ENCODE peak calls at places on chromosome 19, in seven cellular contexts. P is naive thymus-derived CD4-positive, alpha-beta T cell; S is right cardiac atrium; N is heart left ventricle; Q is neural progenitor cell; V is adrenal gland; W is PC-9. K is an unnamed sample. For H3K9me3, the result is how much of the 10 kb centered on the place peaks cover.

GRCh38 chr19:2603320-2603719 is 99.2 kb downstream of the GNG7 start:
- DNase-seq in P (no peak), S (peak), N (no peak), Q (peak), V (no peak), W (no peak), K (no peak)

GRCh38 chr19:7366701-7367420 is 18.1 kb downstream of the ARHGEF18 start:
- DNase-seq in P (no peak), S (no peak), N (no peak), Q (peak), V (no peak), W (no peak), K (no peak)

GRCh38 chr19:46182476-46182875 is 34.4 kb downstream of the IGFL2 start:
- DNase-seq in P (no peak), S (no peak), N (no peak), Q (no peak), V (no peak), W (no peak), K (no peak)

GRCh38 chr19:17405250-17406038 is at the start of gene BST2:
- DNase-seq in P (no peak), S (peak), N (peak), Q (peak), V (peak), W (peak), K (peak)

GRCh38 chr19:47036233-47036651 is 12.2 kb downstream of the TMEM160 start:
- DNase-seq in P (no peak), S (peak), N (no peak), Q (peak), V (no peak), W (no peak), K (no peak)

GRCh38 chr19:14432817-14433453 is at the start of gene PKN1:
- DNase-seq in P (no peak), S (peak), N (peak), Q (peak), V (no peak), W (peak), K (peak)

GRCh38 chr19:7908078-7908699 is 4.5 kb downstream of the MAP2K7 start:
- DNase-seq in P (no peak), S (peak), N (no peak), Q (no peak), V (peak), W (no peak), K (no peak)

GRCh38 chr19:51368366-51369282 is at the start of gene CLDND2:
- DNase-seq in P (no peak), S (peak), N (no peak), Q (no peak), V (no peak), W (no peak), K (no peak)

GRCh38 chr19:49831592-49831991 is 13.5 kb downstream of the MED25 start:
- DNase-seq in P (no peak), S (no peak), N (no peak), Q (no peak), V (no peak), W (no peak), K (no peak)

GRCh38 chr19:46605356-46605821 is 4.3 kb downstream of the CALM3 start:
- DNase-seq in P (no peak), S (no peak), N (no peak), Q (no peak), V (peak), W (no peak), K (no peak)

GRCh38 chr19:42323473-42323851 is 2.0 kb upstream of the MEGF8 start:
- DNase-seq in P (no peak), S (peak), N (no peak), Q (peak), V (no peak), W (no peak), K (no peak)

GRCh38 chr19:58407658-58408151 is 744 bp upstream of the ZNF584 start:
- DNase-seq in P (no peak), S (no peak), N (no peak), Q (peak), V (peak), W (no peak), K (no peak)

GRCh38 chr19:38808741-38809140 is 4.0 kb downstream of the LGALS4 start:
- DNase-seq in P (no peak), S (no peak), N (no peak), Q (no peak), V (no peak), W (no peak), K (no peak)

GRCh38 chr19:47107201-47107952 is 6.2 kb downstream of the ZC3H4 start:
- DNase-seq in P (no peak), S (no peak), N (no peak), Q (no peak), V (no peak), W (peak), K (no peak)

GRCh38 chr19:9836021-9836420 is 903 bp downstream of the PIN1 start:
- DNase-seq in P (no peak), S (peak), N (no peak), Q (no peak), V (no peak), W (no peak), K (no peak)

GRCh38 chr19:30394481-30395151 is 22.4 kb downstream of the ZNF536 start:
- DNase-seq in P (no peak), S (no peak), N (no peak), Q (no peak), V (no peak), W (no peak), K (no peak)

GRCh38 chr19:18208098-18208951 is 4.5 kb upstream of the RAB3A start:
- DNase-seq in P (peak), S (peak), N (no peak), Q (peak), V (peak), W (peak), K (peak)

GRCh38 chr19:1169921-1170885 is 3.9 kb downstream of the SBNO2 start:
- DNase-seq in P (no peak), S (peak), N (peak), Q (no peak), V (peak), W (peak), K (no peak)
- H3K9me3 ChIP-seq in P (under half), S (under half), N (under half), Q (under half), V (under half), W (under half), K (under half)

GRCh38 chr19:4624301-4624700 is 15.0 kb upstream of the TNFAIP8L1 start:
- DNase-seq in P (no peak), S (no peak), N (no peak), Q (no peak), V (no peak), W (no peak), K (no peak)
- H3K9me3 ChIP-seq in P (under half), S (under half), N (under half), Q (under half), V (under half), W (under half), K (under half)

GRCh38 chr19:15758379-15758778 is 20.6 kb downstream of the OR10H3 start:
- DNase-seq in P (no peak), S (no peak), N (no peak), Q (no peak), V (no peak), W (no peak), K (no peak)
- H3K9me3 ChIP-seq in P (under half), S (under half), N (under half), Q (half or more), V (under half), W (under half), K (under half)

DNA sequence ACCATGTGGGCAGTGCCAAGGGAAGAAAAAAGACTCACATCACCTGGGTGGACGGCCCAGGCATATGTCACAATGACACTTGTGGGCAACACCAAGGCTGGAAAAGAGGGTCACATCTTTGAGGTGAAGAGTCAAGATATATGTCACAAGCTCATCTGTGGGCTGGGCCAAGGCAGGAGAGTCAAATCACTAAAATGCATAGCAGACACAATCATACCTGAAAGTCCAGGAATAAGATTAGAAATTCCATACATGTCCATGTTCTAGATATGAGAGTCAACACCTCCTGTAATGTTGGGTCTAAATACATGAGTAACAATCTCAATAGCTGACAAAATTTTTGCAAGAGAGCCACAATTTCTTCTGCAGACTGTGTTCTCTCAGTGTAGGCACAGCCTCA is 145.0 kb downstream of the ZNF675 start:
- DNase-seq in P (no peak), S (no peak), N (no peak), Q (no peak), V (no peak), W (no peak), K (no peak)
- H3K9me3 ChIP-seq in P (under half), S (under half), N (under half), Q (under half), V (under half), W (half or more), K (under half)

GRCh38 chr19:11675569-11675968 is 63.2 kb downstream of the ZNF823 start:
- DNase-seq in P (no peak), S (no peak), N (no peak), Q (no peak), V (no peak), W (no peak), K (no peak)
- H3K9me3 ChIP-seq in P (under half), S (under half), N (under half), Q (under half), V (under half), W (under half), K (under half)

GRCh38 chr19:19679176-19680073 is 10.8 kb downstream of the ZNF101 start:
- DNase-seq in P (no peak), S (no peak), N (no peak), Q (no peak), V (no peak), W (no peak), K (no peak)
- H3K9me3 ChIP-seq in P (half or more), S (under half), N (half or more), Q (under half), V (under half), W (half or more), K (under half)

DNA sequence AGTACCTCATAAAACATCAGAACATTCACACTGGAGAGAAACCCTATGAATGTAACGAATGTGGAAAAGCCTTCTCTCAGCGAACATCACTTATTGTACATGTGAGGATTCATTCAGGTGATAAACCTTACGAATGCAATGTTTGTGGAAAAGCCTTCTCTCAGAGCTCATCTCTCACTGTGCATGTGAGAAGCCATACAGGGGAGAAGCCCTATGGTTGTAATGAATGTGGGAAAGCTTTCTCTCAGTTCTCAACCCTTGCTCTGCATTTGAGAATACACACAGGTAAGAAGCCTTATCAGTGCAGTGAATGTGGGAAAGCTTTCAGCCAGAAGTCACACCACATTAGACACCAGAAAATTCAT is 22.0 kb downstream of the ZNF146 start:
- DNase-seq in P (no peak), S (no peak), N (no peak), Q (no peak), V (no peak), W (no peak), K (no peak)
- H3K9me3 ChIP-seq in P (under half), S (under half), N (half or more), Q (under half), V (under half), W (half or more), K (half or more)